ENCODE peak calls at places on chromosomes 7 and 10, in four cellular contexts. Z, N, P and A are unnamed samples.

GRCh38 chr7:3069767-3070449 is 26.2 kb upstream of the CARD11 start:
- DNase-seq in P (no peak), Z (no peak), N (no peak), A (no peak)

GRCh38 chr7:1908823-1909420 is 238.8 kb downstream of the ELFN1 start:
- DNase-seq in N (no peak), P (no peak), Z (no peak), A (no peak)

GRCh38 chr7:39609084-39609461 is 14.3 kb upstream of the RALA start:
- DNase-seq in P (no peak), Z (no peak), N (no peak), A (no peak)

GRCh38 chr10:46516660-46517416 is 39.6 kb downstream of the GPRIN2 start:
- DNase-seq in N (no peak), P (peak; percentile 92), Z (peak; percentile 19), A (peak; percentile 72)

GRCh38 chr7:37920619-37921339 is at the start of gene EPDR1:
- DNase-seq in P (no peak), Z (peak; percentile 60), N (peak; percentile 74), A (no peak)

GRCh38 chr7:17497549-17498193 is 199.2 kb downstream of the AHR start:
- DNase-seq in Z (no peak), N (no peak), P (no peak), A (no peak)

GRCh38 chr10:14601872-14602725 is 172.6 kb downstream of the FAM107B start:
- DNase-seq in Z (no peak), P (peak; percentile 54), N (peak; percentile 72), A (peak; percentile 51)

GRCh38 chr7:22561356-22561755 is 61.4 kb upstream of the STEAP1B start:
- DNase-seq in N (peak; percentile 72), P (peak; percentile 99), Z (peak; percentile 28), A (peak; percentile 98)

GRCh38 chr7:42454006-42454405 is 217.0 kb upstream of the GLI3 start:
- DNase-seq in P (no peak), Z (no peak), N (no peak), A (no peak)

GRCh38 chr10:10642741-10643280 is 374.9 kb upstream of the CELF2 start:
- DNase-seq in N (no peak), P (no peak), Z (no peak), A (no peak)

GRCh38 chr7:20444041-20444440 is 113.3 kb downstream of the ITGB8 start:
- DNase-seq in N (no peak), P (no peak), Z (no peak), A (no peak)

GRCh38 chr7:22121702-22122474 is 176.2 kb upstream of the CDCA7L start:
- DNase-seq in Z (no peak), N (no peak), P (no peak), A (no peak)

GRCh38 chr10:126701526-126701925 is 31.0 kb upstream of the C10orf90 start:
- DNase-seq in P (no peak), N (no peak), Z (no peak), A (no peak)

GRCh38 chr10:111126073-111126472 is 49.2 kb downstream of the ADRA2A start:
- DNase-seq in N (no peak), P (no peak), Z (no peak), A (no peak)

GRCh38 chr7:90345548-90346319 is 782 bp upstream of the GTPBP10 start:
- DNase-seq in N (peak; percentile 18), P (peak; percentile 31), Z (peak; percentile 51), A (no peak)

GRCh38 chr7:128948976-128949760 is 11.4 kb downstream of the IRF5 start:
- DNase-seq in N (no peak), Z (no peak), P (no peak), A (no peak)

GRCh38 chr10:114412907-114413386 is 8.6 kb upstream of the AFAP1L2 start:
- DNase-seq in Z (no peak), P (no peak), N (no peak), A (no peak)

GRCh38 chr7:116653646-116654045 is 18.4 kb upstream of the MET start:
- DNase-seq in N (no peak), Z (no peak), P (no peak), A (no peak)

GRCh38 chr7:40234666-40235065 is 99.9 kb downstream of the SUGCT start:
- DNase-seq in N (no peak), Z (no peak), P (no peak), A (no peak)

GRCh38 chr7:137127806-137128205 is 215.7 kb downstream of the PTN start:
- DNase-seq in Z (no peak), P (no peak), N (no peak), A (no peak)

GRCh38 chr10:32142646-32143045 is 86.4 kb upstream of the KIF5B start:
- DNase-seq in N (no peak), P (peak; percentile 52), Z (no peak), A (no peak)

GRCh38 chr10:112369495-112370423 is 4.2 kb upstream of the ACSL5 start:
- DNase-seq in P (no peak), N (no peak), Z (no peak), A (no peak)

GRCh38 chr10:61487506-61487905 is 34.3 kb upstream of the TMEM26 start:
- DNase-seq in N (no peak), Z (no peak), P (peak; percentile 68), A (no peak)

GRCh38 chr10:44261710-44262455 is 123.0 kb downstream of the CXCL12 start:
- DNase-seq in Z (peak; percentile 27), P (peak; percentile 40), N (no peak), A (no peak)

GRCh38 chr7:46162582-46162981 is 241.5 kb upstream of the IGFBP3 start:
- DNase-seq in N (no peak), P (no peak), Z (no peak), A (no peak)

GRCh38 chr10:47076949-47077348 is 165.7 kb downstream of the PTPN20 start:
- DNase-seq in P (no peak), N (no peak), Z (no peak), A (no peak)

GRCh38 chr10:70115948-70116682 is 16.5 kb downstream of the AIFM2 start:
- DNase-seq in Z (peak; percentile 68), P (no peak), N (peak; percentile 59), A (no peak)

GRCh38 chr7:18356195-18356645 is 139.3 kb upstream of the HDAC9 start:
- DNase-seq in N (peak; percentile 8), P (peak; percentile 16), Z (no peak), A (no peak)

GRCh38 chr10:3031490-3031889 is 35.9 kb upstream of the PFKP start:
- DNase-seq in P (no peak), Z (no peak), N (no peak), A (no peak)

GRCh38 chr7:41491752-41492405 is 211.0 kb downstream of the INHBA start:
- DNase-seq in P (no peak), Z (no peak), N (no peak), A (no peak)

GRCh38 chr7:27066148-27066547 is 29.7 kb downstream of the HOXA1 start:
- DNase-seq in P (peak; percentile 72), Z (no peak), N (no peak), A (peak; percentile 19)

GRCh38 chr7:74343281-74344127 is 54.3 kb downstream of the CLIP2 start:
- DNase-seq in Z (no peak), N (no peak), P (peak; percentile 75), A (peak; percentile 24)

GRCh38 chr10:59601985-59602384 is 107.7 kb downstream of the SLC16A9 start:
- DNase-seq in N (no peak), P (no peak), Z (no peak), A (no peak)

GRCh38 chr7:32104766-32105165 is 34.6 kb upstream of the PDE1C start:
- DNase-seq in P (no peak), N (no peak), Z (no peak), A (no peak)

GRCh38 chr7:32100508-32100907 is 30.3 kb upstream of the PDE1C start:
- DNase-seq in N (no peak), P (no peak), Z (no peak), A (no peak)

GRCh38 chr7:32103361-32103760 is 33.2 kb upstream of the PDE1C start:
- DNase-seq in N (no peak), Z (no peak), P (no peak), A (no peak)

GRCh38 chr7:32102432-32102851 is 32.2 kb upstream of the PDE1C start:
- DNase-seq in P (no peak), N (no peak), Z (no peak), A (no peak)
- H3K4me3 ChIP-seq in P (no peak overlapping the region), N (no peak overlapping the region), Z (no peak overlapping the region), A (no peak overlapping the region)

GRCh38 chr7:30505174-30505697 is 607 bp upstream of the GGCT start:
- DNase-seq in P (no peak), Z (no peak), N (no peak), A (no peak)
- TF ChIP-seq CTCF in P (no peak), Z (no peak), N (peak; percentile 23), A (no peak)

DNA sequence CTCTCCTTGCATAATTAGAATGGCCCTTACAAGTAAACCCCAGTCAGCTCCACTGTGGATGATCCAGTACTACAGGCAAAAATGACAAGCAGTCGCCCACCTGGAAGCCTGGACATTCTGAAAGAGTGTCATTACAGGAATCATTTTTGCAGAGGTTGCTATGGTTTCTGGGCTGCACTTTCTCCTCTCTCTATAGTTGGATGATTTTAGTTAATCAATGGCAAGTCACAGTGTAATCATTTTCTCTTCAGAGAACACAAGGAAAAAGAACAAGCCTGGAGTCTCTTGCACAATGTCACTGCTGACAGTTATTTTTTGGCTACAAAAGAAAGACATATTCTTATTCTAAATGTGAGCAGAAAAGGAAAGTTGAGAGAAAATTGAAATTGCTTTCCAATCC is 102.9 kb upstream of the MYO3A start:
- DNase-seq in Z (no peak), N (no peak), P (no peak), A (no peak)
- H3K4me3 ChIP-seq in Z (no peak overlapping the region), N (no peak overlapping the region), P (no peak overlapping the region), A (no peak overlapping the region)

DNA sequence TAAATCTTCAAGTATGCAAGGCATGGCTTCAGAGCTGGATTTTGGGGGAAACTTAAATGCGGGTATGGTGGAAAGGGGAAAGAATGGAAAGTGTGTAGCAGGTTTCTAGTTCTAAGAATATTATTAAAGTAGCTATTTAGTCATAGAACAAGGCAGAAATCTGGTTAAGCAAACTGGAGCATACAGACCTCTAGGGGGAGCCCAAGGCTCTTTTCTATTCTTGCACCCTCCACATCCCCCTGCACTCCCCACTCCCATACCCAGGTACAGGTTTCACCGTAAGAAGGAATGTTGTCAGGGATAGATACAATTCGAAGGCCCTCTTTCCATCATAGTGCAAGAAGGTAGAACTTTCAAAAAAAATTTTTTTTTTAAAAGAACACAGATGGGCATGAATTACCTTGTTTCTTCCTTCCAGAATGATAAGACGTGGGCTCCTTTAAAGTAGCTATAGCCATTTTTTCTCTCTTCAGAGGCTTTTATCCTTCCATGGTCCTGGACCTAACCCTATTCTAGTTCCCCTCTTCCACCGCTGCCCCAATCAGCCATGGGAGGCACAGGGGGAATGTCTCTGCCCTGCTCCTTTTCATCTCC is 41.5 kb upstream of the SMIM30 start:
- DNase-seq in P (peak; percentile 4), N (peak; percentile 30), Z (no peak), A (no peak)
- TF ChIP-seq CTCF in P (peak; percentile 82), N (peak; percentile 57), Z (peak; percentile 49), A (peak; percentile 63)

DNA sequence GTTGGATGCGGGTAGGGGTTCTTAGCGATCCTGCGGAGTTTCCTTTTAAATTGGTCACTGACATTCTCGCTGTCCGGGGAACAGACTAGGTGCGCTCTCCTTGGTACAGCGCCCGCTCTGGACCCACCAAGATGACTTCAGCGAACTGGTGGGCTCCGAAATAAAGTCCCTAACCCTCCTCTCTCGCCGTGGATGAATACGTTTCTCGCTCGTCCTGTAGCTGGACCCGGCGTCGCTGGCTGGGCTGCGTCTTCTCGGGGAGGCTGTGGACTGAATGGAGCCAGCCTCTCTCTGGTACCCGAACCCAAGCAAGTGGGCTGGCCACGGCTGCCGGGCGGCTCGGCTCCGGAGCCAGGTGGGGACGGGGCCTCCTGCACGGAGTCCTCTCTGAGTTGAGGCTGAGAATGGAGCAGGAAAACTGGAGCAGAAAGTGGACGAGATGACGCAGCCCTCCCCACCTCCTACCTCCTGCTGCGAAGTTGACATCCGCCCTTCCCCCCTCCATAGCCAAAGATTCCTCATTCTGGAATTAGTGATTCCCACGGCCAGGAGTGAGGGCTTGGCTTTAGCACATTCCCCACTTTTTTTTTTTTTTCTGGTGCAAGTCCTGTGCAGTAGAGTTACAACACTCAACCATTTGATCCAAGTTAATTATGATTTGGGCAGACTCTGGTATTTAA is 1.5 kb downstream of the UNC5B start:
- DNase-seq in Z (peak; percentile 41), N (no peak), P (peak; percentile 72), A (peak; percentile 55)
- H3K4me3 ChIP-seq in Z (peak overlapping the region; percentile 71), N (no peak overlapping the region), P (peak overlapping the region; percentile 92), A (peak overlapping the region; percentile 73)